ENCODE peak calls at places on chromosomes 6 and 20, in four cellular contexts. J is tibial nerve, A is NCI-H2029, L is smooth muscle cell of the brain vasculature. S is an unnamed sample.
A peak's percentile ranks its signal among the peaks of the same experiment; 100 is the strongest.

GRCh38 chr6:40543133-40543532 is 44.0 kb downstream of the LRFN2 start:
- DNase-seq in J (no peak), A (no peak), L (no peak), S (no peak)

GRCh38 chr20:59992531-59992930 is 34.3 kb downstream of the CDH26 start:
- DNase-seq in J (no peak), A (no peak), L (no peak), S (peak; percentile 13)

GRCh38 chr6:116564921-116565872 is 6.1 kb upstream of the RWDD1 start:
- DNase-seq in J (no peak), A (peak; percentile 75), L (no peak), S (no peak)

GRCh38 chr6:163585932-163586437 is 171.5 kb downstream of the QKI start:
- DNase-seq in J (peak; percentile 50), A (no peak), L (peak; percentile 47), S (no peak)

GRCh38 chr6:34531580-34532201 is 24.4 kb downstream of the SPDEF start:
- DNase-seq in J (peak; percentile 76), A (no peak), L (peak; percentile 64), S (no peak)

GRCh38 chr6:44022671-44023352 is 104.4 kb downstream of the MRPL14 start:
- DNase-seq in J (no peak), A (no peak), L (no peak), S (no peak)

GRCh38 chr20:43752561-43753301 is 25.9 kb upstream of the GTSF1L start:
- DNase-seq in J (no peak), A (no peak), L (no peak), S (no peak)

GRCh38 chr6:166502453-166502852 is 84.0 kb downstream of the RAMACL start:
- DNase-seq in J (no peak), A (no peak), L (no peak), S (no peak)

GRCh38 chr6:143060806-143061596 is at the start of gene AIG1:
- DNase-seq in J (peak; percentile 15), A (peak; percentile 40), L (no peak), S (peak; percentile 0)

GRCh38 chr20:43749734-43750294 is 23.0 kb upstream of the GTSF1L start:
- DNase-seq in J (peak; percentile 30), A (peak; percentile 27), L (no peak), S (peak; percentile 48)

GRCh38 chr6:115969930-115970273 is 90.8 kb downstream of the FRK start:
- DNase-seq in J (no peak), A (no peak), L (no peak), S (no peak)

GRCh38 chr6:83514877-83515466 is 2.6 kb downstream of the PRSS35 start:
- DNase-seq in J (no peak), A (peak; percentile 16), L (peak; percentile 44), S (peak; percentile 27)

GRCh38 chr6:5151955-5152401 is 66.8 kb downstream of the PPP1R3G start:
- DNase-seq in J (no peak), A (no peak), L (no peak), S (no peak)

GRCh38 chr6:78947962-78948361 is 80.6 kb downstream of the IRAK1BP1 start:
- DNase-seq in J (no peak), A (no peak), L (peak; percentile 6), S (no peak)

GRCh38 chr6:34189806-34190503 is 44.1 kb upstream of the GRM4 start:
- DNase-seq in J (no peak), A (no peak), L (no peak), S (no peak)

GRCh38 chr6:157982580-157983438 is 1.1 kb downstream of the SYNJ2 start:
- DNase-seq in J (no peak), A (no peak), L (no peak), S (no peak)

GRCh38 chr6:153538491-153538890 is 407.4 kb upstream of the RGS17 start:
- DNase-seq in J (no peak), A (no peak), L (no peak), S (no peak)

GRCh38 chr6:6557871-6558270 is 30.6 kb upstream of the LY86 start:
- DNase-seq in J (no peak), A (no peak), L (no peak), S (no peak)

GRCh38 chr20:38127011-38127621 is 38.0 kb downstream of the TGM2 start:
- DNase-seq in J (no peak), A (peak; percentile 68), L (no peak), S (no peak)

GRCh38 chr6:11929451-11929850 is 82.7 kb upstream of the HIVEP1 start:
- DNase-seq in J (no peak), A (no peak), L (no peak), S (no peak)

GRCh38 chr6:74366634-74367033 is 670.6 kb downstream of the CD109 start:
- DNase-seq in J (no peak), A (no peak), L (no peak), S (no peak)